ENCODE peak calls at places on chromosomes 1 and 21, in seven cellular contexts. R, Q, N, O, M, X and G are unnamed samples.

GRCh38 chr1:2283991-2284895 is 56.1 kb downstream of the SKI start:
- DNase-seq in R (no peak), Q (no peak), N (no peak), O (no peak), M (no peak), X (no peak), G (no peak)

GRCh38 chr1:155569988-155570592 is 7.5 kb upstream of the ASH1L start:
- DNase-seq in R (no peak), Q (no peak), N (no peak), O (no peak), M (no peak), X (no peak), G (no peak)

GRCh38 chr21:38712076-38712475 is 93.7 kb upstream of the ETS2 start:
- DNase-seq in R (peak; percentile 81), Q (no peak), N (no peak), O (peak; percentile 16), M (no peak), X (no peak), G (no peak)

GRCh38 chr21:37800122-37800455 is 116.2 kb downstream of the KCNJ6 start:
- DNase-seq in R (no peak), Q (no peak), N (no peak), O (no peak), M (no peak), X (no peak), G (no peak)

GRCh38 chr21:44364151-44365053 is 11.0 kb downstream of the TRPM2 start:
- DNase-seq in R (no peak), Q (no peak), N (peak; percentile 12), O (no peak), M (no peak), X (no peak), G (no peak)

GRCh38 chr1:205360166-205360565 is 3.4 kb upstream of the KLHDC8A start:
- DNase-seq in R (peak; percentile 67), Q (no peak), N (no peak), O (no peak), M (no peak), X (no peak), G (no peak)

GRCh38 chr1:221708987-221709386 is 32.9 kb downstream of the DUSP10 start:
- DNase-seq in R (no peak), Q (no peak), N (no peak), O (no peak), M (peak; percentile 77), X (peak; percentile 13), G (no peak)

GRCh38 chr21:18772404-18772803 is 368.8 kb upstream of the TMPRSS15 start:
- DNase-seq in R (no peak), Q (no peak), N (no peak), O (no peak), M (no peak), X (no peak), G (no peak)

GRCh38 chr1:30397576-30397975 is 325.8 kb downstream of the MATN1 start:
- DNase-seq in R (no peak), Q (no peak), N (no peak), O (no peak), M (no peak), X (no peak), G (no peak)

GRCh38 chr1:63732666-63733065 is 41.2 kb upstream of the ROR1 start:
- DNase-seq in R (no peak), Q (no peak), N (no peak), O (no peak), M (no peak), X (no peak), G (no peak)

GRCh38 chr1:88935522-88936222 is 44.3 kb upstream of the GTF2B start:
- DNase-seq in R (peak; percentile 18), Q (peak; percentile 8), N (no peak), O (no peak), M (no peak), X (no peak), G (no peak)

GRCh38 chr1:1297802-1298424 is 9.8 kb downstream of the ACAP3 start:
- DNase-seq in R (no peak), Q (no peak), N (no peak), O (no peak), M (no peak), X (no peak), G (no peak)

GRCh38 chr21:16514316-16514715 is 784.5 kb downstream of the USP25 start:
- DNase-seq in R (no peak), Q (no peak), N (no peak), O (no peak), M (no peak), X (no peak), G (no peak)

GRCh38 chr1:52651904-52652303 is 18.9 kb downstream of the SHISAL2A start:
- DNase-seq in R (no peak), Q (no peak), N (no peak), O (no peak), M (no peak), X (no peak), G (no peak)